ENCODE peak calls at places on chromosomes 11 and 22, in six cellular contexts. G, P, F, Y, Q and Z are unnamed samples.

GRCh38 chr22:41683052-41683451 is 5.6 kb downstream of the SNU13 start:
- DNase-seq in G (no peak), Q (no peak), P (no peak), F (no peak), Y (no peak), Z (no peak)

GRCh38 chr11:10925149-10925926 is 67.5 kb upstream of the ZBED5 start:
- DNase-seq in Q (no peak), Y (no peak), G (peak), P (no peak), F (no peak), Z (no peak)

GRCh38 chr11:43646767-43647166 is 33.8 kb upstream of the HSD17B12 start:
- DNase-seq in G (no peak), Q (no peak), P (no peak), Y (no peak), F (no peak), Z (no peak)

GRCh38 chr22:38715176-38715764 is 9.5 kb downstream of the GTPBP1 start:
- DNase-seq in Q (no peak), Y (no peak), F (no peak), P (no peak), G (no peak), Z (no peak)

GRCh38 chr22:41557401-41558240 is 3.2 kb upstream of the CSDC2 start:
- DNase-seq in G (no peak), Y (no peak), F (no peak), Q (no peak), P (peak), Z (no peak)

GRCh38 chr11:67274768-67275605 is 8.7 kb downstream of the GRK2 start:
- DNase-seq in Q (no peak), G (no peak), P (no peak), Y (no peak), F (no peak), Z (no peak)

GRCh38 chr22:17802822-17803221 is 28.6 kb upstream of the BID start:
- DNase-seq in P (no peak), F (no peak), Q (no peak), Y (no peak), G (no peak), Z (no peak)

GRCh38 chr11:45449036-45449601 is 163.0 kb upstream of the SYT13 start:
- DNase-seq in Q (no peak), Y (no peak), P (no peak), F (no peak), G (no peak), Z (no peak)

GRCh38 chr11:132307309-132308020 is 937.0 kb downstream of the NTM start:
- DNase-seq in Q (no peak), F (no peak), P (no peak), G (no peak), Y (no peak), Z (no peak)

GRCh38 chr11:71914617-71915189 is 13.7 kb downstream of the XNDC1N start:
- DNase-seq in G (no peak), F (no peak), P (no peak), Y (no peak), Q (no peak), Z (no peak)